ENCODE peak calls at places on chromosomes 16 and 17, in six cellular contexts. O, F, C, Q, S and R are unnamed samples.

GRCh38 chr16:86167061-86167460 is 268.1 kb downstream of the IRF8 start:
- DNase-seq in O (no peak), F (no peak), C (no peak), Q (no peak), S (no peak), R (no peak)

GRCh38 chr16:66298571-66299120 is 67.8 kb upstream of the CDH5 start:
- DNase-seq in O (no peak), F (no peak), C (no peak), Q (no peak), S (no peak), R (no peak)

GRCh38 chr17:81313776-81314409 is 18.8 kb upstream of the SLC38A10 start:
- DNase-seq in O (no peak), F (no peak), C (no peak), Q (no peak), S (no peak), R (no peak)

GRCh38 chr16:88428156-88428555 is 24.9 kb upstream of the ZFPM1 start:
- DNase-seq in O (no peak), F (no peak), C (no peak), Q (no peak), S (no peak), R (no peak)

GRCh38 chr17:77832180-77832560 is 126.3 kb upstream of the TNRC6C start:
- DNase-seq in O (no peak), F (no peak), C (no peak), Q (no peak), S (no peak), R (no peak)

GRCh38 chr16:27475561-27475960 is 73.6 kb downstream of the IL21R start:
- DNase-seq in O (peak; percentile 66), F (no peak), C (peak; percentile 18), Q (no peak), S (peak; percentile 74), R (peak; percentile 45)

GRCh38 chr17:13792314-13792713 is 190.6 kb upstream of the HS3ST3A1 start:
- DNase-seq in O (no peak), F (no peak), C (no peak), Q (no peak), S (no peak), R (no peak)

GRCh38 chr17:47957591-47958490 is at the start of gene PRR15L:
- DNase-seq in O (no peak), F (no peak), C (no peak), Q (no peak), S (no peak), R (no peak)

GRCh38 chr17:6365187-6365943 is 69.6 kb downstream of the AIPL1 start:
- DNase-seq in O (peak; percentile 57), F (peak; percentile 15), C (no peak), Q (no peak), S (peak; percentile 73), R (peak; percentile 20)

GRCh38 chr17:38815576-38816193 is 9.4 kb downstream of the CWC25 start:
- DNase-seq in O (no peak), F (no peak), C (no peak), Q (no peak), S (no peak), R (no peak)

GRCh38 chr17:37743612-37743874 is 1.3 kb downstream of the HNF1B start:
- DNase-seq in O (no peak), F (no peak), C (no peak), Q (no peak), S (no peak), R (no peak)

GRCh38 chr17:83173997-83174858 is 94.8 kb downstream of the METRNL start:
- DNase-seq in O (no peak), F (no peak), C (no peak), Q (no peak), S (no peak), R (peak; percentile 73)

GRCh38 chr16:1537763-1538289 is 4.4 kb downstream of the TMEM204 start:
- DNase-seq in O (no peak), F (no peak), C (no peak), Q (no peak), S (no peak), R (no peak)